ENCODE peak calls at places on chromosome 21, in five cellular contexts. F is tibial nerve, B is stomach, X is A549, P is esophagus squamous epithelium. L is an unnamed sample. For H3K4me1, the result is how much of the 10 kb centered on the place peaks cover.

GRCh38 chr21:25453524-25453923 is 153.8 kb downstream of the MRPL39 start:
- DNase-seq in B (no peak), P (no peak), X (no peak), F (no peak), L (no peak)

GRCh38 chr21:35203093-35204021 is 154.3 kb upstream of the RUNX1 start:
- DNase-seq in F (no peak), P (no peak), B (no peak), X (no peak), L (no peak)

GRCh38 chr21:17497345-17497744 is 15.5 kb upstream of the CXADR start:
- DNase-seq in F (no peak), X (no peak), B (no peak), P (no peak), L (no peak)

GRCh38 chr21:34734696-34735095 is 65.9 kb downstream of the CLIC6 start:
- DNase-seq in B (no peak), X (no peak), P (no peak), F (no peak), L (no peak)

GRCh38 chr21:35932232-35932911 is 128.0 kb downstream of the SETD4 start:
- DNase-seq in B (no peak), X (no peak), F (peak), P (no peak), L (peak)

GRCh38 chr21:25323356-25323949 is 283.8 kb downstream of the MRPL39 start:
- DNase-seq in X (no peak), B (no peak), P (no peak), F (no peak), L (no peak)

GRCh38 chr21:36478941-36479340 is 981 bp downstream of the CLDN14 start:
- DNase-seq in X (peak), F (no peak), P (no peak), B (no peak), L (no peak)

GRCh38 chr21:18832950-18833349 is 429.4 kb upstream of the TMPRSS15 start:
- DNase-seq in F (no peak), X (no peak), B (no peak), P (no peak), L (no peak)

GRCh38 chr21:44086636-44087425 is 20.4 kb upstream of the PWP2 start:
- DNase-seq in B (peak), P (no peak), X (no peak), F (no peak), L (no peak)

GRCh38 chr21:15706686-15707085 is 23.1 kb upstream of the USP25 start:
- DNase-seq in F (no peak), X (peak), B (peak), P (no peak), L (peak)

GRCh38 chr21:36866419-36866818 is 100.0 kb downstream of the HLCS start:
- DNase-seq in P (no peak), X (no peak), B (no peak), F (no peak), L (no peak)

GRCh38 chr21:26715878-26716506 is 129.2 kb downstream of the ADAMTS1 start:
- DNase-seq in F (peak), B (peak), X (peak), P (no peak), L (peak)
- H3K4me1 ChIP-seq in F (under half), B (under half), X (under half), P (under half), L (under half)

GRCh38 chr21:45304945-45305344 is 17.2 kb upstream of the POFUT2 start:
- DNase-seq in P (no peak), B (no peak), F (no peak), X (no peak), L (peak)

GRCh38 chr21:45306453-45306831 is 18.7 kb upstream of the POFUT2 start:
- DNase-seq in B (no peak), P (no peak), F (no peak), X (no peak), L (no peak)

GRCh38 chr21:45308211-45309068 is 20.7 kb upstream of the POFUT2 start:
- DNase-seq in F (no peak), X (no peak), B (no peak), P (no peak), L (peak)

GRCh38 chr21:45305831-45306230 is 18.1 kb upstream of the POFUT2 start:
- DNase-seq in F (no peak), P (no peak), X (no peak), B (no peak), L (peak)

GRCh38 chr21:45306832-45307571 is 19.3 kb upstream of the POFUT2 start:
- DNase-seq in B (peak), F (peak), X (no peak), P (no peak), L (peak)
- TF ChIP-seq POLR2A in B (no peak), F (no peak), X (no peak), P (no peak), L (no peak)

GRCh38 chr21:42525676-42526378 is 12.2 kb downstream of the SLC37A1 start:
- DNase-seq in B (no peak), P (no peak), F (no peak), X (no peak), L (no peak)
- H3K4me1 ChIP-seq in B (under half), P (under half), F (under half), X (under half), L (under half)

DNA sequence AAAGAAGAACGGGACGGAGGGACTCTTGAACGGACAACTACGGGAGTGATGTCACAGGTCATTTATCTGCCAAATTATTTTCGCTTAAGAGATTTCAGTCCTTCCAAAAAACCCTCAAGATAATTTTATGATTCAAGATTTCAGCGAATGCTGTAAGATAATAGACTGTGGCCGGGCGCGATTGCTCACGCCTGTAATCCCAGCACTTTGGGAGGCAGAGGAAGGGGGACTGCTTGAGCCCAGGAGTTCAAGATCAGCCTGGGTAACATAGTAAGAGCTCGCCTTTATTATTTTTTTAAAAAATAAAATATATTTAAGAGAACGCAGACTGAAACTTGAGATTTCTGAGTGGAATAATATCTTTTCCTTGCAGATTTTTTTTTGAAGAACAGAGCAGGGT is 609 bp downstream of the RWDD2B start:
- DNase-seq in B (no peak), X (no peak), P (no peak), F (no peak), L (no peak)
- TF ChIP-seq POLR2A in B (no peak), X (no peak), P (no peak), F (no peak), L (no peak)

GRCh38 chr21:14614287-14614686 is 68.2 kb upstream of the SAMSN1 start:
- DNase-seq in B (no peak), P (no peak), X (no peak), F (no peak), L (no peak)

GRCh38 chr21:14617836-14618235 is 71.7 kb upstream of the SAMSN1 start:
- DNase-seq in X (no peak), B (no peak), P (no peak), F (no peak), L (no peak)

GRCh38 chr21:14616303-14617039 is 70.4 kb upstream of the SAMSN1 start:
- DNase-seq in B (no peak), X (no peak), F (no peak), P (no peak), L (no peak)

GRCh38 chr21:14617040-14617393 is 70.9 kb upstream of the SAMSN1 start:
- DNase-seq in F (no peak), B (no peak), X (no peak), P (no peak), L (no peak)

DNA sequence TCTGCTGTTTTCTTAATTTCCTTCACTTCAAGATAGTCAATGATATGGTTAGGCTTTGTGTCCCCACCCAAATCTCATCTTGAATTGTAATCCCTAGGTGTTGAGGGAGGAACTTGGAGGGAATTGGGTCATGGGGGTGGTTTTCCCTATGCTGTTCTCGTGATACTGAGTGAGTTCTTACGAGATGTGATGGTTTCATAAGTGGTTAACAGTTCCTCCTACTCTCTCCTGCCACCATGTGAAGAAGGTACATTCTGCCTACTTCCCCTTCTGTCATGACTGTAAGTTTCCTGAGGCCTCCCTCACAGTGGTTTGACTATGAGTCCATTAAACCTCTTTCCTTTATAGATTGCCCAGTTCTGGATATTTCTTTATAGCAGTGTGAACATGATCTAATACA is 74.0 kb upstream of the SAMSN1 start:
- DNase-seq in F (no peak), X (no peak), B (no peak), P (no peak), L (no peak)
- H3K4me1 ChIP-seq in F (under half), X (under half), B (under half), P (under half), L (under half)

DNA sequence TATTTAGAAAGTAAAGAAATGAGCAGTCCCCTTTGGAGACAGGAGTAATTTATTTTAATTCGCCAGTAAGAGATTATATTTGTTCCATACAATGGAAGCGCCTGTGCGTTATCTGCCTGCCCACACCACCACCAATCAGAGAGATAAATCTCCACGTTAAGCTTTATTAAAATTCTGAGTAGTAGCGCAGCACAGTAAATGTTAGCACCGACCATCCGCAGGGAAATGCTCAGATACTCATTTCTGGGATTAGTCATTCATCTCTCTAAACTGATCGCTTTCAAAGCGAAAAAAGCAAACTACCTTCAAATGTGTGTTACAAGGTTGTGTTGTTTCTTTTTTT is 1.2 kb downstream of the ETS2 start:
- DNase-seq in F (no peak), P (no peak), X (no peak), B (no peak), L (no peak)
- TF ChIP-seq POLR2A in F (no peak), P (no peak), X (no peak), B (no peak), L (no peak)

GRCh38 chr21:38614558-38614957 is 116.3 kb upstream of the ERG start:
- DNase-seq in F (no peak), B (no peak), P (no peak), X (no peak), L (no peak)

GRCh38 chr21:38613686-38614085 is 115.4 kb upstream of the ERG start:
- DNase-seq in B (no peak), P (no peak), F (no peak), X (no peak), L (no peak)

GRCh38 chr21:38611262-38611661 is 113.0 kb upstream of the ERG start:
- DNase-seq in P (no peak), B (no peak), X (no peak), F (no peak), L (no peak)

GRCh38 chr21:38610573-38611251 is 112.4 kb upstream of the ERG start:
- DNase-seq in B (no peak), P (no peak), X (no peak), F (no peak), L (no peak)

GRCh38 chr21:38609580-38609979 is 111.3 kb upstream of the ERG start:
- DNase-seq in X (no peak), F (no peak), P (no peak), B (no peak), L (no peak)
- H3K4me1 ChIP-seq in X (under half), F (under half), P (under half), B (under half), L (under half)

GRCh38 chr21:39348355-39349210 is at the start of gene HMGN1:
- DNase-seq in P (peak), X (peak), B (peak), F (peak), L (peak)
- TF ChIP-seq POLR2A in P (peak), X (peak), B (no peak), F (peak), L (peak)

L was measured in uterus.